ENCODE peak calls at places on chromosomes 3 and 15, in four cellular contexts. One of them, this sample, is unnamed.

GRCh38 chr3:38124324-38125122 is 12.4 kb downstream of the ACAA1 start:
- DNase-seq in mesendoderm: no peak
- DNase-seq in IMR-90: no peak
- DNase-seq in H1: no peak
- DNase-seq in this sample: no peak

GRCh38 chr15:25345943-25346342 is 92.9 kb downstream of the UBE3A start:
- DNase-seq in IMR-90: peak
- DNase-seq in mesendoderm: peak
- DNase-seq in H1: peak
- DNase-seq in this sample: peak

GRCh38 chr3:146058241-146058640 is 102.7 kb downstream of the PLOD2 start:
- DNase-seq in mesendoderm: peak
- DNase-seq in H1: no peak
- DNase-seq in IMR-90: no peak
- DNase-seq in this sample: no peak

GRCh38 chr3:112539825-112540517 is 21.8 kb downstream of the ATG3 start:
- DNase-seq in mesendoderm: no peak
- DNase-seq in H1: no peak
- DNase-seq in IMR-90: no peak
- DNase-seq in this sample: no peak

GRCh38 chr15:93027413-93027812 is 61.6 kb downstream of the RGMA start:
- DNase-seq in IMR-90: no peak
- DNase-seq in mesendoderm: no peak
- DNase-seq in H1: no peak
- DNase-seq in this sample: no peak

GRCh38 chr15:48928877-48929538 is 34.7 kb downstream of the SHC4 start:
- DNase-seq in H1: no peak
- DNase-seq in mesendoderm: no peak
- DNase-seq in IMR-90: peak
- DNase-seq in this sample: no peak

GRCh38 chr3:115697263-115698053 is 74.1 kb downstream of the GAP43 start:
- DNase-seq in H1: no peak
- DNase-seq in mesendoderm: peak
- DNase-seq in IMR-90: peak
- DNase-seq in this sample: no peak

GRCh38 chr3:195760345-195760983 is 39.7 kb downstream of the MUC20 start:
- DNase-seq in mesendoderm: no peak
- DNase-seq in IMR-90: no peak
- DNase-seq in H1: peak
- DNase-seq in this sample: no peak

GRCh38 chr3:127819086-127819485 is 3.2 kb downstream of the MGLL start:
- DNase-seq in mesendoderm: no peak
- DNase-seq in IMR-90: no peak
- DNase-seq in H1: no peak
- DNase-seq in this sample: no peak

GRCh38 chr3:42665050-42665878 is 11.8 kb downstream of the ZBTB47 start:
- DNase-seq in H1: no peak
- DNase-seq in mesendoderm: no peak
- DNase-seq in IMR-90: no peak
- DNase-seq in this sample: no peak

GRCh38 chr15:65164139-65164538 is 21.0 kb downstream of the CLPX start:
- DNase-seq in mesendoderm: no peak
- DNase-seq in H1: no peak
- DNase-seq in IMR-90: no peak
- DNase-seq in this sample: no peak

GRCh38 chr3:160049570-160049969 is 60.9 kb downstream of the IL12A start:
- DNase-seq in H1: no peak
- DNase-seq in mesendoderm: no peak
- DNase-seq in IMR-90: no peak
- DNase-seq in this sample: no peak

GRCh38 chr15:64619880-64620839 is 155.2 kb downstream of the RBPMS2 start:
- DNase-seq in IMR-90: peak
- DNase-seq in mesendoderm: no peak
- DNase-seq in H1: no peak
- DNase-seq in this sample: no peak

GRCh38 chr15:75201609-75202250 is at the start of gene C15orf39:
- DNase-seq in IMR-90: peak
- DNase-seq in H1: peak
- DNase-seq in mesendoderm: peak
- DNase-seq in this sample: peak

GRCh38 chr3:21508244-21508643 is 242.8 kb downstream of the ZNF385D start:
- DNase-seq in H1: no peak
- DNase-seq in mesendoderm: no peak
- DNase-seq in IMR-90: no peak
- DNase-seq in this sample: no peak

GRCh38 chr15:39801641-39802309 is 19.1 kb upstream of the FSIP1 start:
- DNase-seq in IMR-90: no peak
- DNase-seq in H1: no peak
- DNase-seq in mesendoderm: peak
- DNase-seq in this sample: peak

GRCh38 chr15:79337591-79337990 is 26.7 kb downstream of the TMED3 start:
- DNase-seq in H1: no peak
- DNase-seq in mesendoderm: no peak
- DNase-seq in IMR-90: no peak
- DNase-seq in this sample: no peak

DNA sequence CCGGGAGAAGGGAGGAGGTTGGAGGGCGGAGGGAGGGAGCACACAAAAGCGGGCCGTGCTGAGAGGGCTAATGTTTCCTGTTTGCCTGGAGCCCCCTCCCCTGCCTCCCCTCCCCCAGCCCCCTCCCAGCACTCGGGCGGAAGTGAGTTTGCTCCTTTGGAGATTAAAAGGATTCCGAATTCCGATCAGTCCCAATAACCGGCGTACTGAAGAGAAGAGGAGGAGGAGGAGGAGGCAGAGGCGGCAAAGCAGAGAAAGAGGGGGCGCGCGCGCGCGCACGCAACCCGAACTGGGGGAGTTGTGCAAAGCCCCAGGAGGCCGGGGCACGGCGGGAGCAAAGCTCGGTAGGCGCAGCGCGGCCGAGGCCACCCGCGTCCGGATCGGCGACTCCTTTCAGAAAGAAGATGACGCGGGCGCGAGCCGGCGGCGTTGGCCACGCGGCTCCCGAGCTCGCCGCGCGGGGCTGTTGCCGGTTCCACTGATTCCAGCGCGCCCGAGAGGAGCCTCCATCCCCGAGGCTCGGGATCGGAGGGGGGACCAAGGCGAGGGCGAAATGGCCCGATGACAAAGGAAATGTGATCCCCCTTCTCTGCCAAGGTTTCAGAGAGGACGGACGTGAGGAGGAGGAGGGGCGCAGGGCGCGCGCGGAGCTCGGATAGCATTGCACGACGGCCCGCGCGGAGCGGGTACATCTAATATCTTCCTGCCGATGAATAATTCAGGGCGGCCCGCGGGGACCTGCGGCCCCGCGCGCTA is 1.2 kb upstream of the TRIM71 start:
- DNase-seq in H1: peak
- DNase-seq in mesendoderm: peak
- DNase-seq in IMR-90: no peak
- DNase-seq in this sample: peak
- H3K9ac ChIP-seq in H1: peak
- H3K9ac ChIP-seq in mesendoderm: peak
- H3K9ac ChIP-seq in IMR-90: no peak
- H3K9ac ChIP-seq in this sample: peak

GRCh38 chr3:181292984-181293383 is 303.4 kb upstream of the DNAJC19 start:
- DNase-seq in H1: no peak
- DNase-seq in mesendoderm: no peak
- DNase-seq in IMR-90: peak
- DNase-seq in this sample: no peak

GRCh38 chr3:181300033-181300432 is 310.5 kb upstream of the DNAJC19 start:
- DNase-seq in mesendoderm: no peak
- DNase-seq in H1: no peak
- DNase-seq in IMR-90: no peak
- DNase-seq in this sample: no peak

GRCh38 chr3:181302960-181303359 is 313.4 kb upstream of the DNAJC19 start:
- DNase-seq in mesendoderm: no peak
- DNase-seq in H1: no peak
- DNase-seq in IMR-90: no peak
- DNase-seq in this sample: no peak

DNA sequence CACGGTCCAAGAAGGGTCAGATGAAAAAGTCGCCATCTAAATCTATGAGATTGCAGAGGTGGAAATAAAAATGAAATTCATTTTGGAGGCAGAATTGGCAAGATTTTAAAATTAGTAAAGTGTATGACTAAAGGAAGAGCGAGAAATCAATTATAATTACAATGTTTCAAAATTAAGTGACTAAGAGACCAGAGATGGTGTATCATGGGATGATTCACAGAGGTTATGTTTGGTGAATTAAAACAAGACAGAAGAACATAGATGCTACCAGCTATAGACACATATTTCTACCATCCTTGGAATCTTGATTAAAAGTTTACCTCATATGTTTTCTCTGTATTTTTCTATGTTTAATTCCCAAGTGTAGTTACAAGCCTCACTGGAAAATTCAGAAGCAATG is 308.9 kb upstream of the DNAJC19 start:
- DNase-seq in IMR-90: peak
- DNase-seq in mesendoderm: no peak
- DNase-seq in H1: no peak
- DNase-seq in this sample: no peak
- H3K18ac ChIP-seq in IMR-90: no peak
- H3K18ac ChIP-seq in mesendoderm: no peak
- H3K18ac ChIP-seq in H1: no peak
- H3K18ac ChIP-seq in this sample: no peak

DNA sequence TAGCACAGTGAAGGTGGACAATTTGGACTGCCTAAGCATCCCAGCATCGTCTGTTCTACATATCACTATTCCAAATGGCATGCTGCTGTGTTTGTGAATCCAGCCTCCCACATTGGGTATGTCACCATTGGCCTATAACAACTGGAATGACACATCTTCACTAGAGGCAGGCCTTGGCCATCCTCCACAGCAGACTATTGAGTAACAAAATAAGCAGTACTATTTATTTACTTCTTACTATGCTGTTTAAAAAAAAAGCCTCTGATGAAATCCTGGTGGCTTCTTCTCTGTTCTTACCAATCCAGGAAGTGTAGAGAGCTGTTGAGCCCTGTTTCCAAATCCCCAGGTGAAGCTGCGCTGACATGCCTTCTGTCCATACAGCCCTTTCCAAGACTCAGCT is 30.6 kb upstream of the CERS3 start:
- DNase-seq in mesendoderm: no peak
- DNase-seq in IMR-90: peak
- DNase-seq in H1: no peak
- DNase-seq in this sample: no peak
- H3K56ac ChIP-seq in mesendoderm: no peak
- H3K56ac ChIP-seq in IMR-90: no peak
- H3K56ac ChIP-seq in H1: no peak
- H3K56ac ChIP-seq in this sample: no peak

DNA sequence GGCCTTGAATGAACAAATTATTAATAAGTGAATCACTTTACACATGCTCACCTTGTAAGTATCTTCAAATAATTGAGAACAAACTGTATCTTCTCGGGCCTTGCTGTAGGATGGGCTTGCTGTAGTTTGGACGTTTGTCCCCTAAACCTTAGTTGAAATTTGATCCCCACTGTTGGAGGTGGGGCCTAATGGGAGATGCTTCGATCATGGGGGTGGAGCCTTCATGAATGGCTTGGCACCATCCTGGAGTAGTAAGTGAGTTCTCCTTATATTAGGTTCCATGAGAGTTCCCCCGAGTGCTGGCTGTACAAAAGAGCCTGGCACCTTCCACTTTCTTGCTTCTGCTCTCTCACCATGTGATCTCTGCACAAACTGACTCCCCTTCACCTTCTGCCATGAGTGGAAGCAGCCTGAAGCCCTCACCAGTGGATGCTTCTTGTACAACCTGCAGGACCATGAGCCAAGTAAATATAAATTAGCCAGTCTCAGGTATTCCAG is 29.3 kb downstream of the PIGB start:
- DNase-seq in mesendoderm: peak
- DNase-seq in IMR-90: no peak
- DNase-seq in H1: no peak
- DNase-seq in this sample: peak
- H3K9ac ChIP-seq in mesendoderm: no peak
- H3K9ac ChIP-seq in IMR-90: no peak
- H3K9ac ChIP-seq in H1: no peak
- H3K9ac ChIP-seq in this sample: no peak

This sample was measured in H9.